ENCODE peak calls at places on chromosomes 6 and 20, in five cellular contexts. F is H9, A is iPS DF 6.9, L is pancreas, E is A549. G is an unnamed sample.

GRCh38 chr6:92361990-92362770 is 1057.2 kb downstream of the EPHA7 start:
- DNase-seq in E (no peak), F (no peak), L (no peak), A (no peak), G (no peak)

GRCh38 chr6:18245642-18246041 is 18.7 kb downstream of the DEK start:
- DNase-seq in E (no peak), F (no peak), A (no peak), L (no peak), G (no peak)

GRCh38 chr6:61210549-61210948 is 1075.5 kb downstream of the KHDRBS2 start:
- DNase-seq in A (no peak), E (no peak), F (no peak), L (no peak), G (no peak)

GRCh38 chr6:151478670-151479069 is 15.1 kb upstream of the CCDC170 start:
- DNase-seq in F (no peak), A (no peak), L (no peak), E (no peak), G (no peak)

GRCh38 chr6:150866147-150867073 is 908 bp downstream of the MTHFD1L start:
- DNase-seq in E (peak), A (peak), F (peak), L (peak), G (peak)

GRCh38 chr6:166511316-166511715 is 75.2 kb downstream of the RAMACL start:
- DNase-seq in L (no peak), A (no peak), E (no peak), F (no peak), G (no peak)

GRCh38 chr6:2476376-2476775 is 231.0 kb upstream of the GMDS start:
- DNase-seq in E (peak), L (no peak), A (no peak), F (no peak), G (no peak)

GRCh38 chr6:84892666-84893065 is 128.3 kb upstream of the TBX18 start:
- DNase-seq in E (peak), L (no peak), A (no peak), F (no peak), G (no peak)

GRCh38 chr6:80543598-80544181 is 437.2 kb downstream of the BCKDHB start:
- DNase-seq in A (no peak), E (no peak), F (no peak), L (no peak), G (no peak)

GRCh38 chr6:84801250-84801649 is 36.9 kb upstream of the TBX18 start:
- DNase-seq in A (no peak), E (no peak), L (no peak), F (no peak), G (no peak)

GRCh38 chr6:163414367-163415175 is at the start of gene QKI:
- DNase-seq in F (peak), L (peak), A (no peak), E (peak), G (peak)

GRCh38 chr6:98054453-98054852 is 771.4 kb upstream of the MMS22L start:
- DNase-seq in F (no peak), A (no peak), L (no peak), E (no peak), G (no peak)

GRCh38 chr6:131765081-131765852 is 42.6 kb upstream of the ENPP1 start:
- DNase-seq in A (no peak), L (no peak), F (no peak), E (no peak), G (no peak)

GRCh38 chr20:39106791-39107190 is 144.6 kb downstream of the DHX35 start:
- DNase-seq in A (no peak), E (no peak), L (no peak), F (no peak), G (no peak)

GRCh38 chr6:33384581-33385020 is 7.0 kb upstream of the KIFC1 start:
- DNase-seq in E (peak), L (no peak), A (no peak), F (peak), G (no peak)

GRCh38 chr20:8255945-8256632 is 124.0 kb downstream of the PLCB1 start:
- DNase-seq in A (no peak), E (no peak), F (no peak), L (no peak), G (no peak)

GRCh38 chr6:43060034-43060754 is 763 bp downstream of the KLC4 start:
- DNase-seq in E (peak), L (peak), A (no peak), F (no peak), G (no peak)

GRCh38 chr6:151765444-151765886 is 42.0 kb upstream of the ESR1 start:
- DNase-seq in A (peak), F (no peak), E (peak), L (no peak), G (no peak)

GRCh38 chr6:72643214-72643613 is 21.4 kb downstream of the KCNQ5 start:
- DNase-seq in L (no peak), F (no peak), E (no peak), A (no peak), G (no peak)

DNA sequence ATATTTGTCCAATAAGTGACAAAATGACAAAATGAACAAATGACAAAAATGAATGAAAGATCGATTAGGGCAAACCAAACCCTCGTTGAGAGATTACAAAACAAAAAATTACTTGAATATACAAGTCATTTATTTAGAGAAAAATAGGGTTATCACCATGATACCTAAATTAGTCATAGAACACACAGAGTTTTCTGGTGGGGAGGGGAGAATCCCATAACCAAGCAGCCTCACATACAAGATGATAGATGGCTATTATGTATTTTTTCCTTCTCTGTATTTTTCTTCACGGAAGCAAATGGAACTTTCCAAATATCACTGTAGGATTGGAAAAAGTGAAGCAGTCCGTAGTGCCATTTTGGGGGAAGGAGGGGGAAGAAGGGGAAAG is 28.5 kb upstream of the BMP6 start:
- DNase-seq in L (no peak), F (no peak), E (peak), A (no peak), G (no peak)
- H3K27ac ChIP-seq in L (no peak), F (no peak), E (peak), A (no peak), G (no peak)

DNA sequence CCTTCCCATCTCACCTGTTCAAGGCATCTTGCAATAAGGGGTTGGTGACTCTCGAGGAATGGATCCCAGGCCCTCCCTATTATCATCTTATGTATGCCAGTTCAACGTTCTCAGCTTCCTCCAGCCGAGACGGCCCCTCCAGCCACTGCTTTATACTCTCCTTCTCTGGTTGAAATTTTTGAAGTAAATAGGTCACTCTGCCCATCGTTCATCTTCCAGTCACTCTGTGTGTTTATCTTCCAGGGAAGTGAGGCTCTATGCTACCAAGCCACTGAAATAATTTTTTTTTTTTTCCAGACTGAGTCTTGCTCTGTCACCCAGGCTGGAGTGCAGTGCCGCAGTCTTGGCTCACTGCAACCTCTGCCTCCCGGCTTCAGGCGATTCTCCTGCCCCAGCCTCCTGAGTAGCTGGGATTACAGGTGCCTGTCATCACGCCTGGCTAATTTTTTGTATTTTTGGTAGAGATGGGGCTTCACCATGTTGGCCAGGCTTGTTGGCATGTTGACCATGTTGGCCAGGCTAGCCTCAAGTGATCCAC is 17.0 kb downstream of the PTPN1 start:
- DNase-seq in F (no peak), A (no peak), L (no peak), E (no peak), G (no peak)
- H3K27ac ChIP-seq in F (no peak), A (no peak), L (no peak), E (no peak), G (no peak)

GRCh38 chr6:87700729-87701675 is 1.0 kb downstream of the AKIRIN2 start:
- DNase-seq in E (peak), F (no peak), L (no peak), A (no peak), G (peak)

GRCh38 chr6:87698618-87699017 is 3.4 kb downstream of the AKIRIN2 start:
- DNase-seq in E (no peak), A (no peak), L (no peak), F (no peak), G (no peak)

GRCh38 chr6:87701676-87702588 is at the start of gene AKIRIN2:
- DNase-seq in L (peak), E (peak), F (peak), A (peak), G (peak)

GRCh38 chr6:87699576-87699975 is 2.5 kb downstream of the AKIRIN2 start:
- DNase-seq in F (no peak), L (no peak), E (no peak), A (no peak), G (no peak)

DNA sequence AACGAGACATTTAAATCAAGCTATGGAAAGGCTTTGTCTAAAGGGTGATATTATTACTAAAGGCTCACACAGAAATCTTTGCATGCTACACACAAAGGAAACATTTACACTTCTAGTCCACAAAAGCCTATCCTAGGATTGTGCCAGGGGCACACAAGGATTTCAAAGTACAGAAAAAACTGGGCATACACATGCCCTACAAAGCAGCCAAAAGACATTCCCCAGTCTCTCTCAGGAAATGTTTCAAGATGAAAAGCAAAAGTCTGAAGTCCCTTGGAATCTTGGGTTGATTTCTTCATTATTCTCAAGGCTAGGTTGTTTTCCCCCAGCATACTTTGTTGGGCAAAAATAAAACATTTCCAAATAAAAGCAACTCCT is 1.7 kb downstream of the AKIRIN2 start:
- DNase-seq in L (no peak), A (no peak), E (no peak), F (no peak), G (no peak)
- H3K27ac ChIP-seq in L (peak), A (no peak), E (peak), F (no peak), G (peak)

DNA sequence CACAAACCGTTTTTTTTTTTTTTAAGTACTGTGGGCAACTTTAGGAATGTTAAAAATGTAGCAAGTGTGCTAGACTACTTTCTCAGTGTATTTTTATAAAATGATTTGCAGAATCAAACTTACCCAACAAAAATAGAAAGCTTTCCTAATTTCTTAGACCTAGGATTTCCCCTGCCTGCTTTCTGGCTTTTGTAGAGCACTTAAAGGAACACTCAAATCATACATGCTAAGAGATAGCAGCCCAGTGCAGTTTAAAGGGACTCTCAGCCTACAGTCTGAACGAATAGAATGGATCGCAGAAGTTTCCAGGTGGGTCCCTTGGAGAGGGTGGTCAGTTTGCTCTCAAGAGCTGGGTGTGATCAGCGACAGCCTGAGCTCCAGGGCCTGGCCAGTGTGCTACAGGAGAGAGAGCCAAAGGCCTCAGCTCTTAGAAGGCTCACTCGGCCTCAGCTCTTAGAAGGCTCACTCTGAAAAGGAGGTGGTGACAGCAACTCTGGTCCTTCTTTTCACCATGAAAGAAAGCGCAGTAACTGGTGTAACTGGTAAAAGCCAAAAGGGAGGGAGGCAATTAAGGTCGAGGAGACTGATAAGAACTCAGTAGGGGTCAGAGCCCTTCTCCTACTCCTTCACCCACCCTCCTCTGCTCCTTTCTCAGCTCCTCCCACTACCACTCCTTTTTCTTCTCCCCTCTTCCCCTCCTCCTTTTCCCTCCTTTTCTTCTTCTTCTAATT is 142.4 kb downstream of the ZFP64 start:
- DNase-seq in A (no peak), F (peak), E (no peak), L (no peak), G (no peak)
- H3K27ac ChIP-seq in A (peak), F (peak), E (no peak), L (no peak), G (no peak)

GRCh38 chr6:168195712-168196111 is 116.7 kb upstream of the FRMD1 start:
- DNase-seq in E (no peak), F (peak), A (no peak), L (no peak), G (no peak)
- H3K27ac ChIP-seq in E (peak), F (no peak), A (no peak), L (no peak), G (no peak)

GRCh38 chr20:11261533-11262000 is 587.8 kb upstream of the JAG1 start:
- DNase-seq in A (no peak), F (no peak), E (peak), L (no peak), G (no peak)
- H3K27ac ChIP-seq in A (no peak), F (no peak), E (peak), L (no peak), G (no peak)

DNA sequence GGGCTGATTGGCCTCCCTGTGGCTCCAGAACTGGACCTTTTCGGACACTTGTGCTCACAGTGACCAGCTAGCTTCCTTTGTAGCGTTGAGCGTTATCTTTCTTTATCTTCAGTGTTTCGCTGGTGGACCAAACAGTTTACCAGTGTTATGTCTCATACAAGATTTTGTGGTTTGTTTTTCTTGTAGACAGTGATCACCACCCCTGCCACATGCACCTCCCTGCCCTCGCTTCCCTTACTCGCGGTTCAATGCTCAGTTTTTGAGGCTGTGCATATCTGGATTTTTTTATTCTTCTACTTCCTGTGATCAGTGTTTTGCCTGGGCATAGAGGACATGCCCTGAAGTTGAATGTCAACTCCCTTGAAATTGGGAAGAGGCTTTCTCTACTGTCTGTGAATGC is 16.4 kb downstream of the MYT1 start:
- DNase-seq in A (no peak), L (no peak), E (no peak), F (no peak), G (no peak)
- H3K27ac ChIP-seq in A (no peak), L (no peak), E (no peak), F (no peak), G (no peak)

GRCh38 chr6:158910484-158911075 is 89.4 kb downstream of the RSPH3 start:
- DNase-seq in E (no peak), F (peak), L (no peak), A (peak), G (no peak)
- H3K27ac ChIP-seq in E (no peak), F (peak), L (no peak), A (no peak), G (peak)

GRCh38 chr6:22253955-22254655 is 42.7 kb downstream of the PRL start:
- DNase-seq in E (no peak), L (no peak), A (no peak), F (no peak), G (no peak)

GRCh38 chr6:22250486-22250885 is 46.4 kb downstream of the PRL start:
- DNase-seq in L (no peak), E (no peak), F (peak), A (peak), G (no peak)

GRCh38 chr6:22249646-22250045 is 47.2 kb downstream of the PRL start:
- DNase-seq in F (no peak), A (no peak), E (no peak), L (no peak), G (no peak)

GRCh38 chr6:22248513-22249308 is 48.1 kb downstream of the PRL start:
- DNase-seq in A (no peak), F (no peak), E (peak), L (no peak), G (no peak)

GRCh38 chr6:22251331-22251730 is 45.5 kb downstream of the PRL start:
- DNase-seq in E (peak), A (no peak), L (no peak), F (no peak), G (no peak)
- H3K27ac ChIP-seq in E (peak), A (no peak), L (no peak), F (no peak), G (no peak)